ENCODE peak calls at places on chromosomes 4 and X, in ten cellular contexts. E, Z, B, Y, X, J, O, K, T and P are unnamed samples.
A peak's percentile ranks its signal among the peaks of the same experiment; 100 is the strongest.

GRCh38 chr4:88742561-88742960 is 44.9 kb upstream of the NAP1L5 start:
- DNase-seq in X (no peak), J (no peak), B (no peak), O (no peak), Z (no peak), K (no peak), Y (no peak), E (no peak), T (no peak), P (no peak)

GRCh38 chr4:94613248-94613647 is 144.5 kb upstream of the BMPR1B start:
- DNase-seq in O (no peak), Z (no peak), J (no peak), E (no peak), K (no peak), T (no peak), X (no peak), Y (no peak), B (no peak), P (no peak)

GRCh38 chr4:86117781-86118302 is 242.0 kb downstream of the MAPK10 start:
- DNase-seq in E (peak; percentile 86), K (peak; percentile 64), Y (no peak), O (no peak), J (peak; percentile 96), T (no peak), X (peak; percentile 91), Z (no peak), B (no peak), P (no peak)

GRCh38 chr4:108650212-108651067 is at the start of gene OSTC:
- DNase-seq in J (peak; percentile 97), Y (peak; percentile 89), E (peak; percentile 96), O (peak; percentile 89), B (peak; percentile 98), Z (peak; percentile 95), X (peak; percentile 94), K (peak; percentile 97), T (peak; percentile 91), P (peak; percentile 98)

GRCh38 chr4:5037553-5038551 is 13.4 kb upstream of the STK32B start:
- DNase-seq in T (no peak), Y (no peak), X (peak; percentile 91), K (peak; percentile 94), Z (no peak), B (no peak), E (peak; percentile 86), J (peak; percentile 92), O (peak; percentile 87), P (no peak)

GRCh38 chr4:148834804-148835598 is 392.8 kb upstream of the NR3C2 start:
- DNase-seq in J (peak; percentile 47), K (no peak), X (peak; percentile 59), O (no peak), T (peak; percentile 10), Y (no peak), B (no peak), Z (no peak), E (peak; percentile 70), P (no peak)

GRCh38 chr4:66590488-66591215 is 920.4 kb upstream of the EPHA5 start:
- DNase-seq in E (no peak), K (no peak), J (peak; percentile 25), Z (no peak), O (no peak), T (no peak), Y (no peak), B (no peak), X (no peak), P (no peak)

GRCh38 chr4:18442957-18443356 is 421.4 kb upstream of the LCORL start:
- DNase-seq in J (no peak), X (no peak), K (no peak), Y (no peak), Z (no peak), T (no peak), E (no peak), O (no peak), B (no peak), P (no peak)

GRCh38 chrX:10177004-10177396 is 20.2 kb downstream of the CLCN4 start:
- DNase-seq in J (no peak), Z (no peak), T (no peak), B (no peak), X (no peak), E (no peak), Y (no peak), K (no peak), O (no peak), P (no peak)

GRCh38 chrX:12771445-12772069 is 19.7 kb upstream of the PRPS2 start:
- DNase-seq in K (no peak), Y (peak; percentile 48), Z (peak; percentile 67), T (peak; percentile 10), E (peak; percentile 26), X (no peak), J (peak; percentile 54), B (peak; percentile 71), O (peak; percentile 3), P (peak; percentile 7)

GRCh38 chrX:154542723-154543424 is 3.8 kb downstream of the G6PD start:
- DNase-seq in E (no peak), O (no peak), K (no peak), J (no peak), B (no peak), X (no peak), Z (peak; percentile 28), T (no peak), Y (no peak), P (no peak)